ENCODE peak calls at places on chromosomes 1 and 21, in eight cellular contexts. One of them, this sample, is unnamed.

GRCh38 chr1:161115132-161115711 is 2.6 kb downstream of the PFDN2 start:
- DNase-seq in cardiac muscle cell: no peak
- DNase-seq in thoracic aorta: no peak
- DNase-seq in sigmoid colon: no peak
- DNase-seq in Calu3: peak
- DNase-seq in IMR-90: peak
- DNase-seq in AG09309: peak
- DNase-seq in bronchial epithelial cell: peak
- DNase-seq in this sample: no peak

GRCh38 chr1:227323164-227323955 is 5.1 kb upstream of the CDC42BPA start:
- DNase-seq in cardiac muscle cell: no peak
- DNase-seq in thoracic aorta: no peak
- DNase-seq in sigmoid colon: no peak
- DNase-seq in Calu3: peak
- DNase-seq in IMR-90: no peak
- DNase-seq in AG09309: no peak
- DNase-seq in bronchial epithelial cell: peak
- DNase-seq in this sample: no peak

GRCh38 chr21:37073417-37074194 is 552 bp downstream of the TTC3 start:
- DNase-seq in cardiac muscle cell: peak
- DNase-seq in thoracic aorta: peak
- DNase-seq in sigmoid colon: peak
- DNase-seq in Calu3: peak
- DNase-seq in IMR-90: peak
- DNase-seq in AG09309: no peak
- DNase-seq in bronchial epithelial cell: no peak
- DNase-seq in this sample: peak

GRCh38 chr1:76238094-76238551 is 163.6 kb downstream of the ST6GALNAC3 start:
- DNase-seq in cardiac muscle cell: no peak
- DNase-seq in thoracic aorta: no peak
- DNase-seq in sigmoid colon: no peak
- DNase-seq in Calu3: peak
- DNase-seq in IMR-90: no peak
- DNase-seq in AG09309: no peak
- DNase-seq in bronchial epithelial cell: no peak
- DNase-seq in this sample: no peak

GRCh38 chr1:89102055-89102454 is 23.9 kb downstream of the GBP2 start:
- DNase-seq in cardiac muscle cell: no peak
- DNase-seq in thoracic aorta: no peak
- DNase-seq in sigmoid colon: no peak
- DNase-seq in Calu3: no peak
- DNase-seq in IMR-90: no peak
- DNase-seq in AG09309: no peak
- DNase-seq in bronchial epithelial cell: no peak
- DNase-seq in this sample: no peak

GRCh38 chr1:164466001-164466421 is 93.0 kb upstream of the PBX1 start:
- DNase-seq in cardiac muscle cell: no peak
- DNase-seq in thoracic aorta: no peak
- DNase-seq in sigmoid colon: no peak
- DNase-seq in Calu3: no peak
- DNase-seq in IMR-90: no peak
- DNase-seq in AG09309: no peak
- DNase-seq in bronchial epithelial cell: peak
- DNase-seq in this sample: no peak

GRCh38 chr21:46157987-46158451 is 2.6 kb upstream of the FTCD start:
- DNase-seq in cardiac muscle cell: no peak
- DNase-seq in thoracic aorta: no peak
- DNase-seq in sigmoid colon: no peak
- DNase-seq in Calu3: no peak
- DNase-seq in IMR-90: no peak
- DNase-seq in AG09309: no peak
- DNase-seq in bronchial epithelial cell: no peak
- DNase-seq in this sample: no peak

GRCh38 chr1:68384872-68385390 is 64.8 kb downstream of the RPE65 start:
- DNase-seq in cardiac muscle cell: no peak
- DNase-seq in thoracic aorta: no peak
- DNase-seq in sigmoid colon: no peak
- DNase-seq in Calu3: peak
- DNase-seq in IMR-90: peak
- DNase-seq in AG09309: peak
- DNase-seq in bronchial epithelial cell: peak
- DNase-seq in this sample: no peak

GRCh38 chr1:40976952-40977690 is 2.4 kb upstream of the CTPS1 start:
- DNase-seq in cardiac muscle cell: peak
- DNase-seq in thoracic aorta: no peak
- DNase-seq in sigmoid colon: no peak
- DNase-seq in Calu3: no peak
- DNase-seq in IMR-90: peak
- DNase-seq in AG09309: no peak
- DNase-seq in bronchial epithelial cell: no peak
- DNase-seq in this sample: no peak

GRCh38 chr1:111826278-111826677 is 70.6 kb downstream of the DDX20 start:
- DNase-seq in cardiac muscle cell: no peak
- DNase-seq in thoracic aorta: no peak
- DNase-seq in sigmoid colon: no peak
- DNase-seq in Calu3: no peak
- DNase-seq in IMR-90: no peak
- DNase-seq in AG09309: no peak
- DNase-seq in bronchial epithelial cell: no peak
- DNase-seq in this sample: no peak

GRCh38 chr1:1402081-1402900 is 3.2 kb upstream of the CCNL2 start:
- DNase-seq in cardiac muscle cell: peak
- DNase-seq in thoracic aorta: no peak
- DNase-seq in sigmoid colon: no peak
- DNase-seq in Calu3: peak
- DNase-seq in IMR-90: peak
- DNase-seq in AG09309: peak
- DNase-seq in bronchial epithelial cell: peak
- DNase-seq in this sample: no peak
- TF ChIP-seq CTCF in cardiac muscle cell: peak
- TF ChIP-seq CTCF in thoracic aorta: peak
- TF ChIP-seq CTCF in sigmoid colon: peak
- TF ChIP-seq CTCF in Calu3: no peak
- TF ChIP-seq CTCF in IMR-90: peak
- TF ChIP-seq CTCF in AG09309: peak
- TF ChIP-seq CTCF in bronchial epithelial cell: peak
- TF ChIP-seq CTCF in this sample: peak

DNA sequence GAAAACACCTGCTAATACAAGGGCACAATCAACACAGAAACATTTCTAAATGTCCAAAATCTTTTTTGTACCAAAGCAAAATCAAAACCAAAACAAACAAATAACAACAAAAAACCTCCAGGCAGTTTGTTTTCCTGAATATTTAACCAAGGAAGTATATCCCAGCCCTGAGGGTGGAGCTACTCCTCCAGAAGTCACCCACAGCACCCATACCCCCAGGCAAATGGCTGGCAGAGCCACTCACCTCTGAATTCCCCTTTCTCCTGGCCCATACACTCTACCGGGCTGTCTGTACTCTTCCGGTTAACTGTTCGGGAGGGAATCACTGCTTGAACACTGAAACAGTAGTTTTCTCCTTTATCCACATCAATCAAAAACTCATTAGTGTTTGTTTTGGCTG is 9.5 kb downstream of the F3 start:
- DNase-seq in cardiac muscle cell: no peak
- DNase-seq in thoracic aorta: no peak
- DNase-seq in sigmoid colon: no peak
- DNase-seq in Calu3: peak
- DNase-seq in IMR-90: no peak
- DNase-seq in AG09309: no peak
- DNase-seq in bronchial epithelial cell: peak
- DNase-seq in this sample: no peak
- TF ChIP-seq CTCF in cardiac muscle cell: no peak
- TF ChIP-seq CTCF in thoracic aorta: no peak
- TF ChIP-seq CTCF in sigmoid colon: no peak
- TF ChIP-seq CTCF in Calu3: no peak
- TF ChIP-seq CTCF in IMR-90: no peak
- TF ChIP-seq CTCF in AG09309: no peak
- TF ChIP-seq CTCF in bronchial epithelial cell: peak
- TF ChIP-seq CTCF in this sample: no peak

GRCh38 chr1:220274122-220274855 is 2.0 kb upstream of the RAB3GAP2 start:
- DNase-seq in cardiac muscle cell: no peak
- DNase-seq in thoracic aorta: no peak
- DNase-seq in sigmoid colon: peak
- DNase-seq in Calu3: no peak
- DNase-seq in IMR-90: peak
- DNase-seq in AG09309: peak
- DNase-seq in bronchial epithelial cell: peak
- DNase-seq in this sample: no peak

GRCh38 chr1:220272841-220273090 is 513 bp upstream of the RAB3GAP2 start:
- DNase-seq in cardiac muscle cell: no peak
- DNase-seq in thoracic aorta: no peak
- DNase-seq in sigmoid colon: no peak
- DNase-seq in Calu3: no peak
- DNase-seq in IMR-90: no peak
- DNase-seq in AG09309: no peak
- DNase-seq in bronchial epithelial cell: no peak
- DNase-seq in this sample: no peak

GRCh38 chr1:220275430-220275829 is 3.2 kb upstream of the RAB3GAP2 start:
- DNase-seq in cardiac muscle cell: no peak
- DNase-seq in thoracic aorta: no peak
- DNase-seq in sigmoid colon: no peak
- DNase-seq in Calu3: no peak
- DNase-seq in IMR-90: no peak
- DNase-seq in AG09309: no peak
- DNase-seq in bronchial epithelial cell: no peak
- DNase-seq in this sample: no peak

GRCh38 chr1:220271706-220272046 is 577 bp downstream of the RAB3GAP2 start:
- DNase-seq in cardiac muscle cell: peak
- DNase-seq in thoracic aorta: no peak
- DNase-seq in sigmoid colon: no peak
- DNase-seq in Calu3: peak
- DNase-seq in IMR-90: peak
- DNase-seq in AG09309: no peak
- DNase-seq in bronchial epithelial cell: peak
- DNase-seq in this sample: peak

GRCh38 chr1:220272047-220272840 is at the start of gene RAB3GAP2:
- DNase-seq in cardiac muscle cell: peak
- DNase-seq in thoracic aorta: peak
- DNase-seq in sigmoid colon: peak
- DNase-seq in Calu3: peak
- DNase-seq in IMR-90: peak
- DNase-seq in AG09309: peak
- DNase-seq in bronchial epithelial cell: peak
- DNase-seq in this sample: peak
- TF ChIP-seq CTCF in cardiac muscle cell: no peak
- TF ChIP-seq CTCF in thoracic aorta: no peak
- TF ChIP-seq CTCF in sigmoid colon: no peak
- TF ChIP-seq CTCF in Calu3: no peak
- TF ChIP-seq CTCF in IMR-90: no peak
- TF ChIP-seq CTCF in AG09309: no peak
- TF ChIP-seq CTCF in bronchial epithelial cell: no peak
- TF ChIP-seq CTCF in this sample: no peak

GRCh38 chr1:167538657-167539056 is 14.9 kb downstream of the CREG1 start:
- DNase-seq in cardiac muscle cell: peak
- DNase-seq in thoracic aorta: no peak
- DNase-seq in sigmoid colon: no peak
- DNase-seq in Calu3: no peak
- DNase-seq in IMR-90: no peak
- DNase-seq in AG09309: no peak
- DNase-seq in bronchial epithelial cell: no peak
- DNase-seq in this sample: no peak
- TF ChIP-seq CTCF in cardiac muscle cell: no peak
- TF ChIP-seq CTCF in thoracic aorta: no peak
- TF ChIP-seq CTCF in sigmoid colon: no peak
- TF ChIP-seq CTCF in Calu3: no peak
- TF ChIP-seq CTCF in IMR-90: no peak
- TF ChIP-seq CTCF in AG09309: peak
- TF ChIP-seq CTCF in bronchial epithelial cell: no peak
- TF ChIP-seq CTCF in this sample: no peak